ENCODE peak calls at places on chromosomes 16 and 17, in four cellular contexts. V, D, B and N are unnamed samples.

GRCh38 chr16:68265078-68265925 is 976 bp downstream of the SLC7A6 start:
- DNase-seq in V (peak; percentile 64), D (peak; percentile 84), B (no peak), N (no peak)

GRCh38 chr17:28711723-28712036 is at the start of gene PROCA1:
- DNase-seq in V (no peak), D (no peak), B (no peak), N (no peak)

GRCh38 chr16:592518-593306 is 2.8 kb downstream of the RAB40C start:
- DNase-seq in V (peak; percentile 47), D (no peak), B (no peak), N (peak; percentile 58)

GRCh38 chr17:8420041-8420934 is 15.4 kb upstream of the NDEL1 start:
- DNase-seq in V (peak; percentile 83), D (peak; percentile 35), B (no peak), N (no peak)

GRCh38 chr16:51816929-51817328 is 665.9 kb upstream of the SALL1 start:
- DNase-seq in V (peak; percentile 23), D (peak; percentile 56), B (no peak), N (no peak)

GRCh38 chr16:89363621-89364393 is 126.6 kb downstream of the ANKRD11 start:
- DNase-seq in V (peak; percentile 81), D (peak; percentile 62), B (no peak), N (no peak)

GRCh38 chr16:1427473-1428461 is 3.1 kb upstream of the PERCC1 start:
- DNase-seq in V (no peak), D (no peak), B (no peak), N (no peak)

GRCh38 chr16:11980167-11980844 is 3.8 kb downstream of the SNX29 start:
- DNase-seq in V (no peak), D (no peak), B (no peak), N (no peak)

GRCh38 chr16:84446596-84447392 is 57.7 kb downstream of the MEAK7 start:
- DNase-seq in V (no peak), D (peak; percentile 59), B (no peak), N (no peak)

GRCh38 chr17:37359682-37360188 is 16.1 kb upstream of the C17orf78 start:
- DNase-seq in V (no peak), D (peak; percentile 27), B (no peak), N (peak; percentile 35)